ENCODE peak calls at places on chromosomes 1 and 21, in five cellular contexts. One of them, this sample, is unnamed.

GRCh38 chr1:65773391-65773790 is 19.3 kb upstream of the PDE4B start:
- DNase-seq in psoas muscle: no peak
- DNase-seq in ecto neural progenitor cell: no peak
- DNase-seq in AG09309: no peak
- DNase-seq in kidney glomerular epithelial cell: peak
- DNase-seq in this sample: no peak

GRCh38 chr1:173253046-173253445 is 45.9 kb upstream of the TNFSF4 start:
- DNase-seq in AG09309: no peak
- DNase-seq in psoas muscle: no peak
- DNase-seq in ecto neural progenitor cell: no peak
- DNase-seq in kidney glomerular epithelial cell: no peak
- DNase-seq in this sample: no peak

GRCh38 chr1:241086686-241087085 is 270.3 kb downstream of the RGS7 start:
- DNase-seq in psoas muscle: no peak
- DNase-seq in AG09309: no peak
- DNase-seq in ecto neural progenitor cell: no peak
- DNase-seq in kidney glomerular epithelial cell: no peak
- DNase-seq in this sample: no peak

GRCh38 chr1:230753586-230754251 is 6.5 kb downstream of the CAPN9 start:
- DNase-seq in psoas muscle: no peak
- DNase-seq in kidney glomerular epithelial cell: no peak
- DNase-seq in AG09309: no peak
- DNase-seq in ecto neural progenitor cell: peak
- DNase-seq in this sample: peak

GRCh38 chr1:22636369-22636768 is at the start of gene C1QA:
- DNase-seq in AG09309: no peak
- DNase-seq in psoas muscle: peak
- DNase-seq in kidney glomerular epithelial cell: no peak
- DNase-seq in ecto neural progenitor cell: no peak
- DNase-seq in this sample: peak

GRCh38 chr1:29690156-29690555 is 453.8 kb downstream of the PTPRU start:
- DNase-seq in kidney glomerular epithelial cell: no peak
- DNase-seq in AG09309: no peak
- DNase-seq in ecto neural progenitor cell: peak
- DNase-seq in psoas muscle: no peak
- DNase-seq in this sample: no peak

GRCh38 chr1:219555031-219555667 is 57.8 kb downstream of the ZC3H11B start:
- DNase-seq in kidney glomerular epithelial cell: peak
- DNase-seq in ecto neural progenitor cell: peak
- DNase-seq in psoas muscle: no peak
- DNase-seq in AG09309: peak
- DNase-seq in this sample: peak

GRCh38 chr1:109805486-109806180 is 41.9 kb upstream of the EPS8L3 start:
- DNase-seq in ecto neural progenitor cell: peak
- DNase-seq in AG09309: no peak
- DNase-seq in kidney glomerular epithelial cell: no peak
- DNase-seq in psoas muscle: no peak
- DNase-seq in this sample: no peak

GRCh38 chr1:204306076-204306475 is 53.7 kb downstream of the PLEKHA6 start:
- DNase-seq in ecto neural progenitor cell: no peak
- DNase-seq in AG09309: no peak
- DNase-seq in psoas muscle: no peak
- DNase-seq in kidney glomerular epithelial cell: no peak
- DNase-seq in this sample: no peak

GRCh38 chr1:10860682-10861081 is 64.2 kb upstream of the CASZ1 start:
- DNase-seq in AG09309: no peak
- DNase-seq in kidney glomerular epithelial cell: no peak
- DNase-seq in ecto neural progenitor cell: no peak
- DNase-seq in psoas muscle: no peak
- DNase-seq in this sample: no peak

GRCh38 chr21:15592271-15592860 is 137.4 kb upstream of the USP25 start:
- DNase-seq in psoas muscle: no peak
- DNase-seq in ecto neural progenitor cell: no peak
- DNase-seq in AG09309: peak
- DNase-seq in kidney glomerular epithelial cell: peak
- DNase-seq in this sample: peak

GRCh38 chr1:52288286-52288685 is 77.7 kb downstream of the CC2D1B start:
- DNase-seq in psoas muscle: no peak
- DNase-seq in AG09309: no peak
- DNase-seq in ecto neural progenitor cell: no peak
- DNase-seq in kidney glomerular epithelial cell: no peak
- DNase-seq in this sample: no peak

GRCh38 chr1:234923626-234924025 is 205.0 kb downstream of the TOMM20 start:
- DNase-seq in ecto neural progenitor cell: peak
- DNase-seq in psoas muscle: no peak
- DNase-seq in AG09309: no peak
- DNase-seq in kidney glomerular epithelial cell: no peak
- DNase-seq in this sample: no peak

GRCh38 chr1:119611701-119612113 is 36.4 kb downstream of the ZNF697 start:
- DNase-seq in AG09309: no peak
- DNase-seq in psoas muscle: peak
- DNase-seq in kidney glomerular epithelial cell: peak
- DNase-seq in ecto neural progenitor cell: peak
- DNase-seq in this sample: peak

GRCh38 chr1:116298746-116299145 is 74.3 kb upstream of the ATP1A1 start:
- DNase-seq in ecto neural progenitor cell: no peak
- DNase-seq in AG09309: no peak
- DNase-seq in kidney glomerular epithelial cell: peak
- DNase-seq in psoas muscle: no peak
- DNase-seq in this sample: no peak

GRCh38 chr21:33308586-33309490 is 15.9 kb upstream of the IFNAR1 start:
- DNase-seq in kidney glomerular epithelial cell: no peak
- DNase-seq in ecto neural progenitor cell: no peak
- DNase-seq in AG09309: no peak
- DNase-seq in psoas muscle: no peak
- DNase-seq in this sample: no peak

GRCh38 chr1:39089811-39090519 is 63.8 kb downstream of the NDUFS5 start:
- DNase-seq in ecto neural progenitor cell: no peak
- DNase-seq in AG09309: no peak
- DNase-seq in psoas muscle: no peak
- DNase-seq in kidney glomerular epithelial cell: no peak
- DNase-seq in this sample: peak

GRCh38 chr1:154445040-154445472 is 39.9 kb downstream of the IL6R start:
- DNase-seq in kidney glomerular epithelial cell: peak
- DNase-seq in ecto neural progenitor cell: no peak
- DNase-seq in AG09309: no peak
- DNase-seq in psoas muscle: no peak
- DNase-seq in this sample: no peak

GRCh38 chr1:3074800-3075199 is 5.8 kb downstream of the PRDM16 start:
- DNase-seq in kidney glomerular epithelial cell: no peak
- DNase-seq in AG09309: no peak
- DNase-seq in ecto neural progenitor cell: no peak
- DNase-seq in psoas muscle: no peak
- DNase-seq in this sample: no peak

GRCh38 chr1:116256875-116257823 is 115.9 kb upstream of the ATP1A1 start:
- DNase-seq in kidney glomerular epithelial cell: no peak
- DNase-seq in AG09309: no peak
- DNase-seq in ecto neural progenitor cell: no peak
- DNase-seq in psoas muscle: no peak
- DNase-seq in this sample: no peak

GRCh38 chr1:159783724-159784123 is 3.0 kb downstream of the DUSP23 start:
- DNase-seq in AG09309: no peak
- DNase-seq in kidney glomerular epithelial cell: no peak
- DNase-seq in ecto neural progenitor cell: no peak
- DNase-seq in psoas muscle: no peak
- DNase-seq in this sample: no peak

GRCh38 chr21:25402134-25402957 is 204.9 kb downstream of the MRPL39 start:
- DNase-seq in ecto neural progenitor cell: no peak
- DNase-seq in AG09309: no peak
- DNase-seq in kidney glomerular epithelial cell: no peak
- DNase-seq in psoas muscle: no peak
- DNase-seq in this sample: no peak

GRCh38 chr1:154849645-154850131 is 20.4 kb downstream of the KCNN3 start:
- DNase-seq in kidney glomerular epithelial cell: no peak
- DNase-seq in psoas muscle: no peak
- DNase-seq in AG09309: no peak
- DNase-seq in ecto neural progenitor cell: no peak
- DNase-seq in this sample: no peak

GRCh38 chr1:10824821-10825540 is 28.5 kb upstream of the CASZ1 start:
- DNase-seq in psoas muscle: no peak
- DNase-seq in AG09309: peak
- DNase-seq in kidney glomerular epithelial cell: peak
- DNase-seq in ecto neural progenitor cell: peak
- DNase-seq in this sample: no peak

GRCh38 chr1:195804547-195804946 is 803.7 kb downstream of the KCNT2 start:
- DNase-seq in kidney glomerular epithelial cell: no peak
- DNase-seq in ecto neural progenitor cell: no peak
- DNase-seq in psoas muscle: no peak
- DNase-seq in AG09309: no peak
- DNase-seq in this sample: no peak

GRCh38 chr1:210467440-210468040 is 138.8 kb downstream of the HHAT start:
- DNase-seq in ecto neural progenitor cell: no peak
- DNase-seq in AG09309: peak
- DNase-seq in kidney glomerular epithelial cell: no peak
- DNase-seq in psoas muscle: no peak
- DNase-seq in this sample: no peak

GRCh38 chr1:147852706-147853225 is 49.8 kb upstream of the GJA8 start:
- DNase-seq in AG09309: no peak
- DNase-seq in kidney glomerular epithelial cell: no peak
- DNase-seq in psoas muscle: no peak
- DNase-seq in ecto neural progenitor cell: no peak
- DNase-seq in this sample: no peak

GRCh38 chr1:174818951-174819350 is 180.8 kb upstream of the CACYBP start:
- DNase-seq in psoas muscle: no peak
- DNase-seq in ecto neural progenitor cell: no peak
- DNase-seq in kidney glomerular epithelial cell: peak
- DNase-seq in AG09309: no peak
- DNase-seq in this sample: no peak

GRCh38 chr1:200749090-200749489 is 10.4 kb downstream of the CAMSAP2 start:
- DNase-seq in AG09309: no peak
- DNase-seq in kidney glomerular epithelial cell: no peak
- DNase-seq in psoas muscle: no peak
- DNase-seq in ecto neural progenitor cell: no peak
- DNase-seq in this sample: peak

GRCh38 chr1:26861889-26862371 is 1.0 kb upstream of the SFN start:
- DNase-seq in ecto neural progenitor cell: no peak
- DNase-seq in psoas muscle: no peak
- DNase-seq in kidney glomerular epithelial cell: peak
- DNase-seq in AG09309: no peak
- DNase-seq in this sample: no peak

GRCh38 chr1:6207921-6208320 is 2.0 kb downstream of the RNF207 start:
- DNase-seq in ecto neural progenitor cell: no peak
- DNase-seq in psoas muscle: no peak
- DNase-seq in AG09309: no peak
- DNase-seq in kidney glomerular epithelial cell: no peak
- DNase-seq in this sample: no peak

GRCh38 chr1:194184402-194184801 is 998.0 kb upstream of the B3GALT2 start:
- DNase-seq in ecto neural progenitor cell: no peak
- DNase-seq in psoas muscle: no peak
- DNase-seq in AG09309: no peak
- DNase-seq in kidney glomerular epithelial cell: no peak
- DNase-seq in this sample: no peak

GRCh38 chr1:24888971-24889670 is 41.0 kb downstream of the RUNX3 start:
- DNase-seq in AG09309: peak
- DNase-seq in kidney glomerular epithelial cell: no peak
- DNase-seq in psoas muscle: no peak
- DNase-seq in ecto neural progenitor cell: peak
- DNase-seq in this sample: no peak

GRCh38 chr1:212782422-212783154 is 9.0 kb downstream of the NSL1 start:
- DNase-seq in psoas muscle: no peak
- DNase-seq in kidney glomerular epithelial cell: peak
- DNase-seq in ecto neural progenitor cell: no peak
- DNase-seq in AG09309: no peak
- DNase-seq in this sample: peak

GRCh38 chr1:115158181-115158580 is 68.9 kb upstream of the TSPAN2 start:
- DNase-seq in psoas muscle: peak
- DNase-seq in kidney glomerular epithelial cell: no peak
- DNase-seq in ecto neural progenitor cell: no peak
- DNase-seq in AG09309: no peak
- DNase-seq in this sample: no peak

GRCh38 chr1:112625696-112626095 is 6.1 kb downstream of the CAPZA1 start:
- DNase-seq in ecto neural progenitor cell: no peak
- DNase-seq in psoas muscle: no peak
- DNase-seq in AG09309: no peak
- DNase-seq in kidney glomerular epithelial cell: peak
- DNase-seq in this sample: peak

GRCh38 chr1:206941766-206942418 is 4.4 kb downstream of the PIGR start:
- DNase-seq in ecto neural progenitor cell: no peak
- DNase-seq in psoas muscle: no peak
- DNase-seq in kidney glomerular epithelial cell: peak
- DNase-seq in AG09309: no peak
- DNase-seq in this sample: no peak

GRCh38 chr1:43651188-43651587 is 1.2 kb downstream of the KDM4A start:
- DNase-seq in AG09309: no peak
- DNase-seq in psoas muscle: no peak
- DNase-seq in ecto neural progenitor cell: no peak
- DNase-seq in kidney glomerular epithelial cell: no peak
- DNase-seq in this sample: no peak

GRCh38 chr21:31459457-31459856 is 115.4 kb upstream of the TIAM1 start:
- DNase-seq in AG09309: no peak
- DNase-seq in kidney glomerular epithelial cell: no peak
- DNase-seq in psoas muscle: no peak
- DNase-seq in ecto neural progenitor cell: no peak
- DNase-seq in this sample: peak